ENCODE peak calls at places on chromosomes 1 and 21, in nine cellular contexts. M is sciatic nerve; K is stimulated activated CD8-positive, alpha-beta memory T cell treated with anti-CD3 and anti-CD28 coated beads, Interleukin-2, amount 100 ng/mL, for 1 hour; H is PC-3; T is ACHN; S is psoas muscle; O is iPS-NIHi11; Y is activated CD4-positive, alpha-beta T cell treated with anti-CD3 and anti-CD28 coated beads for 1 hour; U is NCI-H2081. L is an unnamed sample.

GRCh38 chr1:74629283-74629682 is 44.3 kb downstream of the ERICH3 start:
- DNase-seq in Y (no peak), S (no peak), T (peak), O (peak), U (no peak), M (no peak), H (no peak), K (no peak), L (no peak)

GRCh38 chr1:31198150-31198549 is 41.5 kb downstream of the NKAIN1 start:
- DNase-seq in U (no peak), Y (no peak), M (no peak), O (no peak), K (no peak), S (no peak), T (no peak), H (no peak), L (no peak)

GRCh38 chr1:232853994-232854532 is 48.8 kb downstream of the MAP10 start:
- DNase-seq in T (peak), H (peak), S (no peak), O (no peak), U (no peak), K (no peak), M (no peak), Y (no peak), L (peak)

GRCh38 chr1:56798053-56798471 is 21.1 kb downstream of the FYB2 start:
- DNase-seq in Y (no peak), O (peak), T (no peak), M (no peak), S (no peak), U (no peak), K (no peak), H (no peak), L (no peak)

GRCh38 chr1:39189592-39190041 is 14.9 kb upstream of the MACF1 start:
- DNase-seq in T (peak), K (no peak), O (no peak), H (peak), M (no peak), S (no peak), U (no peak), Y (no peak), L (no peak)

GRCh38 chr1:202801169-202801568 is 7.1 kb downstream of the KDM5B start:
- DNase-seq in T (no peak), U (no peak), S (no peak), Y (no peak), K (no peak), O (no peak), M (no peak), H (no peak), L (no peak)

GRCh38 chr1:246971322-246971721 is 36.5 kb downstream of the ZNF695 start:
- DNase-seq in H (peak), K (peak), U (no peak), S (peak), O (no peak), T (peak), Y (peak), M (peak), L (no peak)

GRCh38 chr1:223363856-223364684 is at the start of gene SUSD4:
- DNase-seq in K (peak), S (peak), Y (peak), H (peak), U (peak), O (peak), T (peak), M (no peak), L (peak)

GRCh38 chr1:100921110-100921706 is 25.3 kb downstream of the SLC30A7 start:
- DNase-seq in M (no peak), S (no peak), O (peak), T (peak), K (no peak), Y (no peak), U (peak), H (peak), L (no peak)

GRCh38 chr1:24961334-24961733 is 31.3 kb upstream of the RUNX3 start:
- DNase-seq in T (no peak), K (no peak), S (no peak), Y (no peak), O (no peak), M (no peak), H (no peak), U (no peak), L (no peak)

GRCh38 chr1:25559996-25560395 is 16.6 kb downstream of the LDLRAP1 start:
- DNase-seq in Y (no peak), U (no peak), M (no peak), O (no peak), K (no peak), H (no peak), S (no peak), T (no peak), L (no peak)

GRCh38 chr1:100414693-100415092 is 62.4 kb downstream of the CDC14A start:
- DNase-seq in Y (no peak), H (peak), O (no peak), T (no peak), S (no peak), M (no peak), K (no peak), U (no peak), L (peak)

GRCh38 chr1:158095737-158096335 is 84.9 kb upstream of the CD1D start:
- DNase-seq in K (no peak), S (no peak), Y (no peak), U (no peak), T (peak), H (peak), O (peak), M (no peak), L (no peak)

GRCh38 chr1:114108741-114109255 is 44.9 kb downstream of the SYT6 start:
- DNase-seq in Y (no peak), T (no peak), S (no peak), M (no peak), H (no peak), K (no peak), U (no peak), O (no peak), L (no peak)

GRCh38 chr1:95084317-95085176 is 11.8 kb upstream of the ALG14 start:
- DNase-seq in S (no peak), O (peak), M (no peak), Y (no peak), K (no peak), T (peak), U (no peak), H (peak), L (no peak)

GRCh38 chr1:47515390-47515789 is 77.5 kb downstream of the FOXD2 start:
- DNase-seq in O (no peak), S (no peak), Y (no peak), T (no peak), U (no peak), H (no peak), K (no peak), M (no peak), L (no peak)

GRCh38 chr1:115191691-115192090 is 102.4 kb upstream of the TSPAN2 start:
- DNase-seq in K (no peak), O (no peak), S (no peak), H (no peak), Y (no peak), U (no peak), M (no peak), T (no peak), L (no peak)

GRCh38 chr1:4711191-4711915 is 56.9 kb downstream of the AJAP1 start:
- DNase-seq in U (no peak), K (no peak), O (peak), T (no peak), M (no peak), S (no peak), Y (no peak), H (no peak), L (peak)

GRCh38 chr21:21232320-21232719 is 234.1 kb downstream of the NCAM2 start:
- DNase-seq in T (peak), Y (no peak), M (no peak), U (no peak), S (no peak), H (peak), K (no peak), O (no peak), L (no peak)

GRCh38 chr1:183165456-183165855 is 20.6 kb upstream of the LAMC2 start:
- DNase-seq in H (no peak), U (no peak), O (no peak), Y (no peak), M (no peak), T (peak), S (no peak), K (no peak), L (no peak)

GRCh38 chr1:181159451-181160151 is 71.1 kb downstream of the IER5 start:
- DNase-seq in H (peak), U (no peak), M (no peak), S (no peak), K (no peak), Y (peak), T (peak), O (no peak), L (no peak)

GRCh38 chr1:161727343-161727924 is 6.1 kb downstream of the FCRLB start:
- DNase-seq in U (no peak), Y (no peak), K (no peak), T (no peak), O (peak), M (no peak), S (no peak), H (peak), L (no peak)

GRCh38 chr1:205261946-205262668 is 34.4 kb downstream of the TMCC2 start:
- DNase-seq in M (no peak), O (peak), T (no peak), K (no peak), Y (no peak), H (no peak), S (no peak), U (no peak), L (no peak)

GRCh38 chr1:53641481-53642214 is 97.3 kb downstream of the GLIS1 start:
- DNase-seq in O (no peak), K (no peak), S (no peak), H (no peak), Y (no peak), U (no peak), T (no peak), M (peak), L (no peak)

GRCh38 chr1:25064465-25065238 is 134.6 kb upstream of the RUNX3 start:
- DNase-seq in H (no peak), O (no peak), K (no peak), T (no peak), M (no peak), Y (no peak), S (no peak), U (no peak), L (no peak)

L was measured in DMS153.